ENCODE peak calls at places on chromosomes 4 and X, in six cellular contexts. G is spleen, I is A549, A is heart left ventricle, O is right lobe of liver, C is body of pancreas. Z is an unnamed sample.

GRCh38 chr4:879730-880079 is 52.4 kb downstream of the GAK start:
- DNase-seq in G (no peak), I (no peak), A (no peak), O (no peak), C (no peak), Z (no peak)

GRCh38 chr4:8148785-8149435 is 9.7 kb downstream of the ABLIM2 start:
- DNase-seq in G (no peak), I (no peak), A (no peak), O (no peak), C (no peak), Z (no peak)

GRCh38 chrX:48475774-48476577 is at the start of gene FTSJ1:
- DNase-seq in G (peak; percentile 96), I (peak; percentile 84), A (peak; percentile 89), O (peak; percentile 91), C (peak; percentile 91), Z (peak; percentile 85)

GRCh38 chrX:30875957-30876356 is 13.1 kb downstream of the TAB3 start:
- DNase-seq in G (no peak), I (no peak), A (no peak), O (no peak), C (no peak), Z (no peak)

GRCh38 chr4:159105063-159105414 is 2.2 kb downstream of the RAPGEF2 start:
- DNase-seq in G (no peak), I (no peak), A (no peak), O (no peak), C (no peak), Z (no peak)

GRCh38 chrX:121782976-121783375 is 735.6 kb downstream of the GLUD2 start:
- DNase-seq in G (no peak), I (no peak), A (no peak), O (no peak), C (no peak), Z (no peak)

GRCh38 chr4:36208884-36209473 is 35.3 kb downstream of the ARAP2 start:
- DNase-seq in G (no peak), I (no peak), A (no peak), O (no peak), C (no peak), Z (no peak)

GRCh38 chr4:74038161-74039064 is at the start of gene CXCL3:
- DNase-seq in G (peak; percentile 86), I (peak; percentile 46), A (peak; percentile 68), O (peak; percentile 86), C (peak; percentile 75), Z (peak; percentile 67)

GRCh38 chrX:48909703-48910102 is 1.7 kb downstream of the SLC35A2 start:
- DNase-seq in G (no peak), I (no peak), A (no peak), O (no peak), C (no peak), Z (no peak)

GRCh38 chrX:65871671-65872311 is 168.1 kb downstream of the VSIG4 start:
- DNase-seq in G (no peak), I (peak; percentile 22), A (peak; percentile 40), O (no peak), C (no peak), Z (no peak)

GRCh38 chr4:91502365-91502764 is 801.4 kb upstream of the GRID2 start:
- DNase-seq in G (no peak), I (no peak), A (no peak), O (no peak), C (no peak), Z (no peak)

GRCh38 chr4:168751263-168752225 is 254.7 kb downstream of the PALLD start:
- DNase-seq in G (no peak), I (no peak), A (no peak), O (no peak), C (no peak), Z (no peak)

GRCh38 chrX:2710496-2710895 is 19.4 kb downstream of the CD99 start:
- DNase-seq in G (no peak), I (peak; percentile 37), A (no peak), O (no peak), C (no peak), Z (no peak)

GRCh38 chrX:17990542-17990941 is 129.4 kb upstream of the RAI2 start:
- DNase-seq in G (no peak), I (no peak), A (no peak), O (no peak), C (no peak), Z (no peak)

GRCh38 chrX:119734897-119735339 is 23.5 kb upstream of the SOWAHD start:
- DNase-seq in G (peak; percentile 79), I (no peak), A (peak; percentile 69), O (peak; percentile 79), C (peak; percentile 21), Z (peak; percentile 20)

GRCh38 chr4:14742054-14742453 is 260.2 kb upstream of the CPEB2 start:
- DNase-seq in G (no peak), I (no peak), A (no peak), O (no peak), C (no peak), Z (no peak)
- TF ChIP-seq CTCF in G (no peak), I (no peak), A (no peak), O (no peak), C (no peak), Z (no peak)

GRCh38 chr4:99949999-99950912 is at the start of gene H2AZ1:
- DNase-seq in G (peak; percentile 99), I (peak; percentile 93), A (peak; percentile 99), O (peak; percentile 99), C (peak; percentile 99), Z (peak; percentile 100)
- TF ChIP-seq POLR2A in G (peak; percentile 82), I (peak; percentile 96), A (peak; percentile 92), O (peak; percentile 98), C (peak; percentile 99), Z (peak; percentile 97)

DNA sequence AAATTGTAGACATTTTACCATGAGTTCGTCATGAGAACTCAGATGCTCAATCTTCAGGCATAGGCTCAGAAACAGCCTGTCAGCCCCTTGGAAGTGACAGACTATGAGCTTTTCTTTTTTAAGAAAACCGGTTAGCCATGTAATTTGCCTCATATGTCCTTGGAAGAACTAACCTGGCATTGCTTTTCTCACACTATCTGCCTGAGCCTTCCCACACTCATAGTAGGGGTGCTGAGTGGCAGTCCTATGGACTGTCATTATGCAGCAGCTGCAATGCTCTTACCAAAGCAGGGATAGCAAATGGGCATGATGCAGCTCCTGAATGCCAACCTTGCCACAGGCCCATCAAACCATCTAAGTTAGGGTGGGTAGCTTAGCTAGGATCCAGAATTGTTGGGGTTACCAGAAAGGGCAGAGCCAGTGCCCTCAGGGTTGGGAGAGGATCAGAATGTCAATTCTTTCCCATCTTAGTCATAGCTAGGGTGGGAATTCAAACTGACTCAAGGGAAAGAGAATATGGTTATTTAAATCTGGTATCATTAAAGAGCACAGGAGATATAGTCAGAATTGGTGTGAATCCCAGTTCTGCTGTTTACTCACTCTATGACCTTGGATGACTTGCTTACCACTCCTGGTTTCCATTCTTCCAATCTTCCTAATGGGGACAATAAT is 230.6 kb upstream of the CPEB2 start:
- DNase-seq in G (no peak), I (no peak), A (no peak), O (no peak), C (no peak), Z (no peak)
- H3K4me3 ChIP-seq in G (no peak overlapping the region), I (no peak overlapping the region), A (no peak overlapping the region), O (no peak overlapping the region), C (no peak overlapping the region), Z (no peak overlapping the region)

GRCh38 chr4:98929341-98930267 is 671 bp upstream of the EIF4E start:
- DNase-seq in G (peak; percentile 90), I (peak; percentile 62), A (peak; percentile 79), O (peak; percentile 69), C (peak; percentile 61), Z (peak; percentile 82)
- TF ChIP-seq CTCF in G (peak; percentile 16), I (no peak), A (no peak), O (no peak), C (peak; percentile 36), Z (peak; percentile 54)

DNA sequence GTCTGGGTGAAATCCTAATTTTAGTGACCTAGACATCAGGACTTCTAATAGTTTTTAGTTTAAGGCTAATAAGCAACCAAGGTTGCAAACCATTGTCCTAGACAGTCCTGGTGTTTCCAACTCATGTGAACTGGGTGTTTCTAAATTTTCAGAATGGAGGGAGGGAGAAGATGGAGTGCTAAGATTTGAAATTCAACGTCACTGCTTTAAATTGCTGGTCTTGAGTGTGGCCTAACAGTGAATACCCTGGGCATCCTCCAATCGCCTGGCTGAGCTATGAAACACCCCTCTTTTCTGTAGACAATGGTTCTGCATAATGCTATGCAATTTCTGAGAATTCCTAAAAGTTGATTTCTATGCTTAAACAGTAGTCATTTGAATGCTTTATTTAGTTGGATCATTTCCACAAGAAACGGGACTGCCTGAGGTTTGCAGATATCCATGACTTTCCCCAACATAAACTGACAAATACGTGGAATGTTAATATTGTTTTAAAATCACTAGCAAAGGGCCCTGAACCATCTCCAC is 1.2 kb downstream of the FBXL5 start:
- DNase-seq in G (no peak), I (no peak), A (no peak), O (no peak), C (no peak), Z (peak; percentile 24)
- TF ChIP-seq POLR2A in G (no peak), I (no peak), A (no peak), O (no peak), C (no peak), Z (peak; percentile 29)

DNA sequence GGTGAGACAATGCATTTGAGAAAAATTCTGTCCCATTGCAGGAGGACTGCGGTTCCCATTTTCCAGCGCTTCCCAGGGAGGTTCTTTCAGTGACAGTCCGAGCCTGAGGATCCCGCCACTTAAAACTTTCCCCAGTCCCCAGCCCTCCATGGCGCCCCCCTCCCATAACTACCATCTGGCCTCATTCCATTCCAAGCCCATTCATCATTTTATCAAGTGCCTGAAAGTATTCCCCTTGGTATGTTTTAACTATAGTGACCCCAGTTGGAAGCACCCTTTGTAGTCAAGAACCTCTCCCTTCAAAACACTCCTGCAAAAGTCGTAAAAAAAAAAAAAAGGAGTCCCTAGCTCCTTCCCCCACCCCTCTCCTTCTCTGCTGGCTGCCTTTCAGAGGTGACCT is 1.2 kb downstream of the RASL11B start:
- DNase-seq in G (no peak), I (no peak), A (no peak), O (no peak), C (no peak), Z (no peak)
- H3K4me3 ChIP-seq in G (peak overlapping the region; percentile 60), I (no peak overlapping the region), A (peak overlapping the region; percentile 74), O (no peak overlapping the region), C (no peak overlapping the region), Z (no peak overlapping the region)

Z was measured in adrenal gland.